ENCODE peak calls at places on chromosomes 2 and 18, in eight cellular contexts. J is neural progenitor cell, B is AG10803, X is AG04449, Y is thoracic aorta, R is PC-9, F is foreskin fibroblast, Q is bronchial epithelial cell. Z is an unnamed sample.
A peak's percentile ranks its signal among the peaks of the same experiment; 100 is the strongest.

GRCh38 chr2:60532421-60532820 is 21.0 kb downstream of the BCL11A start:
- DNase-seq in J (no peak), B (peak; percentile 74), X (no peak), Y (no peak), R (no peak), F (no peak), Q (no peak), Z (no peak)

GRCh38 chr18:61965306-61965705 is 72.5 kb upstream of the RNF152 start:
- DNase-seq in J (no peak), B (no peak), X (no peak), Y (no peak), R (no peak), F (no peak), Q (no peak), Z (no peak)

GRCh38 chr2:144377929-144378328 is 142.0 kb downstream of the ZEB2 start:
- DNase-seq in J (no peak), B (peak; percentile 57), X (no peak), Y (no peak), R (no peak), F (peak; percentile 57), Q (peak; percentile 48), Z (no peak)

GRCh38 chr18:45324489-45325111 is 290.7 kb upstream of the SLC14A2 start:
- DNase-seq in J (peak; percentile 65), B (peak; percentile 97), X (no peak), Y (peak; percentile 13), R (peak; percentile 44), F (peak; percentile 3), Q (peak; percentile 91), Z (peak; percentile 96)

GRCh38 chr2:174341995-174342571 is 7.3 kb downstream of the SP9 start:
- DNase-seq in J (peak; percentile 56), B (no peak), X (no peak), Y (no peak), R (no peak), F (no peak), Q (no peak), Z (no peak)

GRCh38 chr18:13382990-13383821 is 164.6 kb downstream of the LDLRAD4 start:
- DNase-seq in J (no peak), B (no peak), X (no peak), Y (no peak), R (no peak), F (no peak), Q (no peak), Z (no peak)

GRCh38 chr18:10514082-10514481 is 11.7 kb upstream of the NAPG start:
- DNase-seq in J (no peak), B (no peak), X (no peak), Y (no peak), R (no peak), F (no peak), Q (no peak), Z (no peak)

GRCh38 chr2:72889991-72890390 is 2.8 kb downstream of the SPR start:
- DNase-seq in J (no peak), B (no peak), X (no peak), Y (no peak), R (no peak), F (no peak), Q (no peak), Z (no peak)

GRCh38 chr2:241813080-241813805 is 4.2 kb downstream of the NEU4 start:
- DNase-seq in J (no peak), B (no peak), X (no peak), Y (no peak), R (no peak), F (no peak), Q (no peak), Z (no peak)

GRCh38 chr2:181988154-181988924 is 2.7 kb downstream of the PPP1R1C start:
- DNase-seq in J (no peak), B (no peak), X (no peak), Y (no peak), R (no peak), F (no peak), Q (peak; percentile 12), Z (no peak)

GRCh38 chr2:166373951-166374350 is 1.8 kb downstream of the SCN9A start:
- DNase-seq in J (no peak), B (no peak), X (no peak), Y (no peak), R (no peak), F (peak; percentile 76), Q (peak; percentile 91), Z (no peak)

GRCh38 chr2:162113771-162114168 is 38.3 kb downstream of the GCG start:
- DNase-seq in J (no peak), B (peak; percentile 77), X (peak; percentile 5), Y (no peak), R (no peak), F (peak; percentile 71), Q (peak; percentile 86), Z (no peak)

GRCh38 chr2:134218414-134218813 is 35.5 kb upstream of the MGAT5 start:
- DNase-seq in J (no peak), B (no peak), X (no peak), Y (no peak), R (no peak), F (no peak), Q (no peak), Z (no peak)

GRCh38 chr18:1253825-1254224 is 349.2 kb downstream of the ADCYAP1 start:
- DNase-seq in J (no peak), B (no peak), X (no peak), Y (no peak), R (no peak), F (no peak), Q (no peak), Z (no peak)

GRCh38 chr2:168350380-168350779 is 103.0 kb upstream of the STK39 start:
- DNase-seq in J (no peak), B (no peak), X (no peak), Y (no peak), R (no peak), F (no peak), Q (peak; percentile 7), Z (no peak)

GRCh38 chr2:97871096-97871780 is 124.5 kb downstream of the TMEM131 start:
- DNase-seq in J (no peak), B (peak; percentile 74), X (no peak), Y (no peak), R (peak; percentile 95), F (peak; percentile 88), Q (peak; percentile 86), Z (peak; percentile 90)

GRCh38 chr2:208466133-208466919 is 59.7 kb downstream of the PTH2R start:
- DNase-seq in J (peak; percentile 86), B (peak; percentile 1), X (no peak), Y (no peak), R (no peak), F (no peak), Q (peak; percentile 42), Z (no peak)

GRCh38 chr18:40056085-40056484 is 1898.9 kb upstream of the PIK3C3 start:
- DNase-seq in J (no peak), B (no peak), X (no peak), Y (no peak), R (no peak), F (no peak), Q (no peak), Z (no peak)

GRCh38 chr2:141666191-141666590 is 464.6 kb downstream of the LRP1B start:
- DNase-seq in J (no peak), B (no peak), X (no peak), Y (no peak), R (no peak), F (no peak), Q (no peak), Z (no peak)

GRCh38 chr2:16338026-16338425 is 327.6 kb downstream of the CYRIA start:
- DNase-seq in J (no peak), B (no peak), X (no peak), Y (no peak), R (no peak), F (no peak), Q (no peak), Z (no peak)

GRCh38 chr2:235511187-235511661 is 17.4 kb downstream of the AGAP1 start:
- DNase-seq in J (no peak), B (peak; percentile 73), X (peak; percentile 36), Y (no peak), R (peak; percentile 84), F (peak; percentile 64), Q (peak; percentile 85), Z (peak; percentile 41)

DNA sequence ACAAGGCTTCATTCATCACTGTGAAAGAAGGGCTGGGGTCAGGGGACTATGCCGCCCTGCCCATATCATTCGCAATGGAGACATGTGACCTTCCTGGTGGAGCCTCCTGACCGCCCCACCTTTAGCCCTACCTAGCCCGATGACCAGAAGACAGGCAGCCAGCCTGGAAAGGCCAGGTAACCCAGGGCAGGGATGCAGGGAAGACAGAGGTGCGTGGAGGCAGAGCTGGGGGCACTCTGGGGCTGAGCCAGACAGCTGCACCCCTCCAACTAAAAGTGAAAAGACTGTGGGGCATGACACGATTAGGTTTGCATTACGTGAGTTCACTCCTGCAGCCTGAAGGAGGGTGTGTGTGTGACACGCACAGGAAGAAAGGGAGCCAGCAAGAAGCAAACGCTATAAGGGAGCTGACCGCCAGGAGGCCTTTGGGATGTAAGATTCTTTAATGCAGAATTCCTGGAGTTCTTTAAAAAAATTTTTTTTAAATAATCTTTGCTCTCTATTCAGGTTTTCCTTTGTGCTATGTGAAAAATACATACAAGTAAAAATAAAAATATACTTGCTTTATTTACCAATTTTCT is 3.7 kb upstream of the HES6 start:
- DNase-seq in J (no peak), B (no peak), X (no peak), Y (no peak), R (no peak), F (no peak), Q (no peak), Z (no peak)
- TF ChIP-seq CTCF in J (peak; percentile 30), B (no peak), X (no peak), Y (no peak), R (no peak), F (no peak), Q (no peak), Z (no peak)

DNA sequence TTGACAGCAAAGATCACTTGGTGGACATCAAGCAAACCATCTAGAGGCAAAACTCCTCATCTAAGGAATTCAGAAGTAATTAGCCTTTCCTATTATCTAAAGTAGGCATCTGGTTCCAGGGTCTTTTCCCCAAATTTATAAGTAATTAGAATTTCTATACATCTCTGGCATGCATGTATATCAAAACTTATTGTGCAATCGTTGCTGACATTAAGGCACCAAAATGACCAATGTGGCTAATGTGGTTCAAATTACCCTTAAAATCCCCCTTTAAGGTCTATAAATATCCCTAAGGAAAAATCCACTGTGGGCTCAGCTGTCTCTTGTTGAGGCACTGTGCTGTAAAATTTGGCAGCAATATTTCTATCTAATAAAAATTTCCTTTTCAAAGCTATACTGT is 695.9 kb upstream of the LRRTM4 start:
- DNase-seq in J (no peak), B (no peak), X (no peak), Y (no peak), R (no peak), F (no peak), Q (no peak), Z (no peak)
- TF ChIP-seq CTCF in J (no peak), B (no peak), X (no peak), Y (no peak), R (no peak), F (no peak), Q (no peak), Z (no peak)

DNA sequence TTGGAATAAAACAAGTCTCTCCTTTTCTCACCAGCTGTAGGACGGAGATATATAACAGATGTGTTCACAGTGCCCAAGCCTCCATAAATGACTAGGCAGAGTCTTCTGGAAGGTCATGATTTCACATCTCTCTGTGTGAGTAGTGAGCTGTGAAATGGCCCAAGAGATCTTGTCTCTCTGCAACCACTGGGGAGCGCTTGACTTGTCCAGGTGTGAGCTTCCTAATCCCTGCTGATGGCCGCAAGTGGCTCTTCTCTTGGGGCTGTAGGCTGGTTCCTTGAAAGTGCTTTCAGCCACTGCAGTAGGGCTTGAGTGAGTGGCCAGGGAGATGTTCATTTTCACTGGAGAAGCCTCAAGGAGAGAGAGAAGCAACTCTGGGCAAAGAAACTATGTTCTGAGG is 38.1 kb upstream of the OTOS start:
- DNase-seq in J (no peak), B (no peak), X (no peak), Y (no peak), R (no peak), F (no peak), Q (no peak), Z (no peak)
- TF ChIP-seq CTCF in J (no peak), B (no peak), X (no peak), Y (no peak), R (no peak), F (no peak), Q (no peak), Z (no peak)

GRCh38 chr2:88690591-88691338 is 708 bp upstream of the RPIA start:
- DNase-seq in J (no peak), B (peak; percentile 1), X (no peak), Y (peak; percentile 7), R (peak; percentile 68), F (no peak), Q (peak; percentile 76), Z (no peak)
- TF ChIP-seq CTCF in J (peak; percentile 19), B (peak; percentile 6), X (no peak), Y (no peak), R (peak; percentile 55), F (no peak), Q (peak; percentile 40), Z (no peak)